ENCODE peak calls at places on chromosomes 12 and 14, in five cellular contexts. Y, G, Z, U and J are unnamed samples.

GRCh38 chr14:68140801-68141200 is 321.2 kb downstream of the RAD51B start:
- DNase-seq in Y (no peak), G (no peak), Z (no peak), U (no peak), J (no peak)

GRCh38 chr14:106874365-106874764 is 1348.0 kb downstream of the TMEM121 start:
- DNase-seq in Y (no peak), G (no peak), Z (no peak), U (no peak), J (no peak)

GRCh38 chr12:89162704-89163261 is 189.5 kb downstream of the DUSP6 start:
- DNase-seq in Y (peak; percentile 66), G (no peak), Z (no peak), U (peak; percentile 7), J (no peak)

GRCh38 chr14:22929848-22930364 is 730 bp upstream of the PRMT5 start:
- DNase-seq in Y (no peak), G (no peak), Z (no peak), U (no peak), J (no peak)

GRCh38 chr14:29805415-29806123 is 122.1 kb downstream of the PRKD1 start:
- DNase-seq in Y (no peak), G (no peak), Z (no peak), U (no peak), J (no peak)

GRCh38 chr14:63362305-63362914 is 43.7 kb upstream of the GPHB5 start:
- DNase-seq in Y (no peak), G (no peak), Z (no peak), U (no peak), J (no peak)

GRCh38 chr14:102948698-102949061 is 26.2 kb downstream of the AMN start:
- DNase-seq in Y (no peak), G (no peak), Z (no peak), U (no peak), J (no peak)

GRCh38 chr12:64097346-64098105 is 124.6 kb downstream of the KICS2 start:
- DNase-seq in Y (no peak), G (no peak), Z (no peak), U (no peak), J (no peak)

GRCh38 chr12:92929957-92930356 is 862 bp upstream of the EEA1 start:
- DNase-seq in Y (no peak), G (no peak), Z (no peak), U (no peak), J (no peak)

GRCh38 chr12:103751600-103751999 is 89.4 kb downstream of the NT5DC3 start:
- DNase-seq in Y (no peak), G (no peak), Z (no peak), U (no peak), J (no peak)

GRCh38 chr14:20679907-20680306 is 4.5 kb upstream of the RNASE4 start:
- DNase-seq in Y (no peak), G (no peak), Z (no peak), U (no peak), J (no peak)

GRCh38 chr12:120229071-120229582 is 28.2 kb upstream of the RPLP0 start:
- DNase-seq in Y (no peak), G (no peak), Z (no peak), U (no peak), J (no peak)

GRCh38 chr12:989751-990278 is 1.2 kb upstream of the ERC1 start:
- DNase-seq in Y (no peak), G (peak; percentile 7), Z (no peak), U (no peak), J (no peak)

GRCh38 chr14:106622200-106622745 is 1095.9 kb downstream of the TMEM121 start:
- DNase-seq in Y (no peak), G (peak; percentile 28), Z (no peak), U (no peak), J (no peak)

GRCh38 chr12:4320859-4321701 is at the start of gene TIGAR:
- DNase-seq in Y (peak; percentile 90), G (peak; percentile 88), Z (peak; percentile 91), U (peak; percentile 75), J (peak; percentile 97)

GRCh38 chr12:51760231-51760630 is 88.3 kb downstream of the FIGNL2 start:
- DNase-seq in Y (no peak), G (no peak), Z (no peak), U (no peak), J (no peak)